ENCODE peak calls at places on chromosomes 16 and 17, in seven cellular contexts. C is Caco-2; Z is thoracic aorta; L is left cardiac atrium; U is stimulated activated CD8-positive, alpha-beta memory T cell treated with anti-CD3 and anti-CD28 coated beads, Interleukin-7, amount 100 ng/mL, for 1 hour; T is NT2/D1; B is AG04449. P is an unnamed sample.

GRCh38 chr16:8581923-8582580 is 8.3 kb downstream of the TMEM114 start:
- DNase-seq in C (no peak), Z (no peak), L (no peak), U (no peak), T (no peak), B (no peak), P (no peak)

GRCh38 chr16:85330694-85331188 is 218.5 kb upstream of the CIBAR2 start:
- DNase-seq in C (peak), Z (no peak), L (no peak), U (no peak), T (peak), B (peak), P (peak)

GRCh38 chr17:76079577-76080206 is 710 bp downstream of the ZACN start:
- DNase-seq in C (no peak), Z (no peak), L (no peak), U (no peak), T (no peak), B (no peak), P (no peak)

GRCh38 chr16:66387817-66388332 is 21.4 kb downstream of the CDH5 start:
- DNase-seq in C (no peak), Z (no peak), L (no peak), U (no peak), T (no peak), B (no peak), P (no peak)

GRCh38 chr16:73183678-73184092 is 135.8 kb upstream of the ZFHX3 start:
- DNase-seq in C (no peak), Z (no peak), L (no peak), U (no peak), T (no peak), B (no peak), P (no peak)

GRCh38 chr16:19269098-19269497 is 16.4 kb upstream of the CLEC19A start:
- DNase-seq in C (no peak), Z (no peak), L (no peak), U (no peak), T (no peak), B (no peak), P (no peak)

GRCh38 chr16:10751291-10751697 is 7.7 kb downstream of the NUBP1 start:
- DNase-seq in C (no peak), Z (no peak), L (no peak), U (no peak), T (no peak), B (no peak), P (no peak)

GRCh38 chr16:22898874-22899348 is 84.9 kb downstream of the HS3ST2 start:
- DNase-seq in C (peak), Z (peak), L (peak), U (no peak), T (peak), B (no peak), P (peak)

GRCh38 chr16:77238593-77238992 is 39.4 kb downstream of the SYCE1L start:
- DNase-seq in C (no peak), Z (no peak), L (no peak), U (no peak), T (no peak), B (no peak), P (no peak)

GRCh38 chr17:70629902-70630301 is 460.6 kb downstream of the KCNJ2 start:
- DNase-seq in C (no peak), Z (no peak), L (no peak), U (no peak), T (no peak), B (no peak), P (no peak)

GRCh38 chr17:37605813-37606505 is 3.3 kb downstream of the SYNRG start:
- DNase-seq in C (no peak), Z (no peak), L (no peak), U (no peak), T (no peak), B (no peak), P (no peak)

GRCh38 chr17:32503251-32504165 is 16.7 kb downstream of the CDK5R1 start:
- DNase-seq in C (no peak), Z (no peak), L (no peak), U (no peak), T (no peak), B (no peak), P (no peak)

GRCh38 chr16:535446-536405 is 8.2 kb downstream of the CAPN15 start:
- DNase-seq in C (no peak), Z (no peak), L (peak), U (no peak), T (no peak), B (no peak), P (no peak)

GRCh38 chr16:47392114-47392513 is 68.7 kb downstream of the ITFG1 start:
- DNase-seq in C (no peak), Z (no peak), L (no peak), U (no peak), T (no peak), B (no peak), P (no peak)

GRCh38 chr17:12627177-12627629 is 38.5 kb upstream of the MYOCD start:
- DNase-seq in C (no peak), Z (peak), L (peak), U (no peak), T (no peak), B (peak), P (no peak)

GRCh38 chr17:11642655-11643054 is 44.4 kb downstream of the DNAH9 start:
- DNase-seq in C (no peak), Z (no peak), L (peak), U (no peak), T (no peak), B (no peak), P (no peak)

GRCh38 chr17:40560592-40561293 is 4.5 kb downstream of the CCR7 start:
- DNase-seq in C (peak), Z (no peak), L (peak), U (no peak), T (no peak), B (no peak), P (no peak)

GRCh38 chr16:68246671-68247070 is 1.5 kb downstream of the PLA2G15 start:
- DNase-seq in C (no peak), Z (no peak), L (no peak), U (no peak), T (no peak), B (no peak), P (no peak)

GRCh38 chr17:37110816-37111215 is 162.1 kb downstream of the AATF start:
- DNase-seq in C (no peak), Z (no peak), L (no peak), U (no peak), T (no peak), B (no peak), P (no peak)

GRCh38 chr16:3023669-3024478 is at the start of the genes HCFC1R1 and THOC6:
- DNase-seq in C (peak), Z (peak), L (peak), U (peak), T (peak), B (peak), P (peak)

GRCh38 chr17:10046259-10046658 is 141.2 kb upstream of the RCVRN start:
- DNase-seq in C (no peak), Z (no peak), L (no peak), U (no peak), T (no peak), B (no peak), P (no peak)

GRCh38 chr16:19833176-19833575 is 51.5 kb downstream of the GPRC5B start:
- DNase-seq in C (no peak), Z (no peak), L (no peak), U (no peak), T (no peak), B (no peak), P (no peak)

P was measured in HuH-7.5.